ENCODE peak calls at places on chromosome 17, in nine cellular contexts. One of them, this sample, is unnamed.

GRCh38 chr17:5097101-5097834 is 14.4 kb downstream of the ZNF232 start:
- DNase-seq in mesothelial cell of epicardium: no peak
- DNase-seq in IMR-90: no peak
- DNase-seq in psoas muscle: peak
- DNase-seq in ascending aorta: no peak
- DNase-seq in activated CD4-positive, CD25-positive, alpha-beta regulatory T cell: no peak
- DNase-seq in GM12891: no peak
- DNase-seq in NCI-H748 treated with DMSO at 0.1 percent for 48 hours: peak
- DNase-seq in HCEC 1CT: no peak
- DNase-seq in this sample: peak

GRCh38 chr17:71361691-71362450 is 758.9 kb upstream of the SOX9 start:
- DNase-seq in GM12891: no peak
- DNase-seq in ascending aorta: no peak
- DNase-seq in NCI-H748 treated with DMSO at 0.1 percent for 48 hours: no peak
- DNase-seq in IMR-90: peak
- DNase-seq in HCEC 1CT: peak
- DNase-seq in psoas muscle: no peak
- DNase-seq in activated CD4-positive, CD25-positive, alpha-beta regulatory T cell: no peak
- DNase-seq in mesothelial cell of epicardium: no peak
- DNase-seq in this sample: no peak

GRCh38 chr17:28367641-28368305 is 2.3 kb downstream of the VTN start:
- DNase-seq in ascending aorta: no peak
- DNase-seq in NCI-H748 treated with DMSO at 0.1 percent for 48 hours: no peak
- DNase-seq in GM12891: no peak
- DNase-seq in IMR-90: no peak
- DNase-seq in psoas muscle: no peak
- DNase-seq in HCEC 1CT: no peak
- DNase-seq in mesothelial cell of epicardium: no peak
- DNase-seq in activated CD4-positive, CD25-positive, alpha-beta regulatory T cell: no peak
- DNase-seq in this sample: no peak

GRCh38 chr17:57943140-57943539 is 12.1 kb downstream of the CUEDC1 start:
- DNase-seq in NCI-H748 treated with DMSO at 0.1 percent for 48 hours: no peak
- DNase-seq in GM12891: no peak
- DNase-seq in IMR-90: peak
- DNase-seq in activated CD4-positive, CD25-positive, alpha-beta regulatory T cell: no peak
- DNase-seq in psoas muscle: peak
- DNase-seq in ascending aorta: no peak
- DNase-seq in mesothelial cell of epicardium: no peak
- DNase-seq in HCEC 1CT: peak
- DNase-seq in this sample: no peak

GRCh38 chr17:75267403-75268232 is 3.4 kb downstream of the MIF4GD start:
- DNase-seq in IMR-90: no peak
- DNase-seq in HCEC 1CT: no peak
- DNase-seq in activated CD4-positive, CD25-positive, alpha-beta regulatory T cell: no peak
- DNase-seq in psoas muscle: peak
- DNase-seq in NCI-H748 treated with DMSO at 0.1 percent for 48 hours: no peak
- DNase-seq in GM12891: no peak
- DNase-seq in ascending aorta: no peak
- DNase-seq in mesothelial cell of epicardium: no peak
- DNase-seq in this sample: no peak

GRCh38 chr17:66863820-66864219 is 28.9 kb downstream of the CACNG5 start:
- DNase-seq in HCEC 1CT: no peak
- DNase-seq in ascending aorta: no peak
- DNase-seq in NCI-H748 treated with DMSO at 0.1 percent for 48 hours: no peak
- DNase-seq in IMR-90: no peak
- DNase-seq in psoas muscle: no peak
- DNase-seq in mesothelial cell of epicardium: no peak
- DNase-seq in GM12891: no peak
- DNase-seq in activated CD4-positive, CD25-positive, alpha-beta regulatory T cell: no peak
- DNase-seq in this sample: no peak

GRCh38 chr17:46071796-46072195 is 72.7 kb downstream of the STH start:
- DNase-seq in activated CD4-positive, CD25-positive, alpha-beta regulatory T cell: no peak
- DNase-seq in IMR-90: no peak
- DNase-seq in GM12891: no peak
- DNase-seq in ascending aorta: no peak
- DNase-seq in HCEC 1CT: no peak
- DNase-seq in NCI-H748 treated with DMSO at 0.1 percent for 48 hours: no peak
- DNase-seq in psoas muscle: no peak
- DNase-seq in mesothelial cell of epicardium: no peak
- DNase-seq in this sample: no peak

GRCh38 chr17:76142044-76143041 is 1.3 kb upstream of the FOXJ1 start:
- DNase-seq in HCEC 1CT: no peak
- DNase-seq in ascending aorta: no peak
- DNase-seq in activated CD4-positive, CD25-positive, alpha-beta regulatory T cell: no peak
- DNase-seq in psoas muscle: peak
- DNase-seq in NCI-H748 treated with DMSO at 0.1 percent for 48 hours: no peak
- DNase-seq in GM12891: no peak
- DNase-seq in IMR-90: no peak
- DNase-seq in mesothelial cell of epicardium: no peak
- DNase-seq in this sample: no peak

GRCh38 chr17:53193044-53193443 is 629.7 kb upstream of the KIF2B start:
- DNase-seq in HCEC 1CT: no peak
- DNase-seq in activated CD4-positive, CD25-positive, alpha-beta regulatory T cell: no peak
- DNase-seq in psoas muscle: no peak
- DNase-seq in ascending aorta: no peak
- DNase-seq in IMR-90: no peak
- DNase-seq in NCI-H748 treated with DMSO at 0.1 percent for 48 hours: no peak
- DNase-seq in mesothelial cell of epicardium: no peak
- DNase-seq in GM12891: no peak
- DNase-seq in this sample: no peak

GRCh38 chr17:13587487-13588338 is 14.0 kb downstream of the HS3ST3A1 start:
- DNase-seq in psoas muscle: no peak
- DNase-seq in mesothelial cell of epicardium: no peak
- DNase-seq in NCI-H748 treated with DMSO at 0.1 percent for 48 hours: no peak
- DNase-seq in IMR-90: peak
- DNase-seq in HCEC 1CT: peak
- DNase-seq in GM12891: no peak
- DNase-seq in ascending aorta: no peak
- DNase-seq in activated CD4-positive, CD25-positive, alpha-beta regulatory T cell: no peak
- DNase-seq in this sample: no peak